ENCODE peak calls at places on chromosomes 16 and 17, in seven cellular contexts. I is CD8-positive, alpha-beta memory T cell; P is colonic mucosa; L is tibial artery; A is caudate nucleus; T is DND-41; X is fibroblast of lung. G is an unnamed sample.

GRCh38 chr17:20189322-20189721 is 180.2 kb downstream of the SPECC1 start:
- DNase-seq in T (no peak), X (no peak), P (no peak), A (peak), I (no peak), L (no peak), G (peak)

GRCh38 chr16:80974649-80975376 is 31.9 kb downstream of the CMC2 start:
- DNase-seq in A (no peak), I (no peak), L (no peak), X (peak), T (no peak), P (no peak), G (no peak)

GRCh38 chr17:61015966-61016365 is 338.3 kb downstream of the BCAS3 start:
- DNase-seq in A (no peak), P (no peak), L (no peak), T (no peak), I (no peak), X (peak), G (no peak)

GRCh38 chr16:1499756-1500464 is 6.8 kb downstream of the TELO2 start:
- DNase-seq in I (no peak), T (no peak), A (no peak), X (no peak), L (no peak), P (no peak), G (no peak)

GRCh38 chr17:64320613-64321553 is 57.8 kb upstream of the TEX2 start:
- DNase-seq in T (peak), I (peak), A (peak), P (peak), L (peak), X (peak), G (peak)

GRCh38 chr17:82909322-82909904 is 69.6 kb upstream of the ZNF750 start:
- DNase-seq in P (no peak), L (no peak), T (no peak), I (peak), A (peak), X (no peak), G (no peak)

GRCh38 chr17:75181608-75182318 is 996 bp downstream of the SUMO2 start:
- DNase-seq in P (peak), I (peak), T (peak), L (peak), A (no peak), X (peak), G (peak)

GRCh38 chr16:73172621-73173312 is 124.8 kb upstream of the ZFHX3 start:
- DNase-seq in T (no peak), X (peak), I (no peak), P (peak), A (peak), L (peak), G (peak)

GRCh38 chr16:79628501-79628975 is 28.0 kb upstream of the MAF start:
- DNase-seq in T (no peak), P (no peak), I (peak), L (no peak), X (peak), A (no peak), G (no peak)

GRCh38 chr16:75116081-75116910 is at the start of gene LDHD:
- DNase-seq in P (peak), L (peak), I (no peak), A (peak), T (no peak), X (peak), G (peak)

GRCh38 chr17:19386276-19386863 is 620 bp downstream of the MFAP4 start:
- DNase-seq in I (no peak), P (no peak), X (peak), T (no peak), A (no peak), L (peak), G (no peak)

GRCh38 chr17:29257756-29258155 is 11.1 kb downstream of the CRYBA1 start:
- DNase-seq in A (no peak), L (no peak), T (no peak), P (no peak), X (peak), I (no peak), G (no peak)

GRCh38 chr16:47507701-47508100 is 46.6 kb downstream of the PHKB start:
- DNase-seq in I (no peak), X (peak), P (no peak), L (no peak), T (no peak), A (no peak), G (no peak)

GRCh38 chr16:24493859-24494258 is 45.5 kb upstream of the RBBP6 start:
- DNase-seq in L (no peak), T (no peak), P (no peak), X (no peak), A (peak), I (no peak), G (no peak)

GRCh38 chr16:70691223-70692129 is 5.6 kb upstream of the MTSS2 start:
- DNase-seq in T (no peak), L (peak), I (no peak), X (peak), P (peak), A (peak), G (no peak)

GRCh38 chr17:80252871-80253270 is 7.8 kb upstream of the RNF213 start:
- DNase-seq in P (peak), T (peak), X (peak), A (no peak), I (peak), L (no peak), G (peak)

GRCh38 chr16:83785455-83785854 is 22.3 kb upstream of the HSBP1 start:
- DNase-seq in L (no peak), I (no peak), X (no peak), P (no peak), A (no peak), T (no peak), G (no peak)

GRCh38 chr16:81975637-81976036 is 35.6 kb downstream of the SDR42E1 start:
- DNase-seq in T (no peak), X (no peak), P (no peak), A (no peak), L (no peak), I (no peak), G (no peak)

GRCh38 chr16:27999687-28000086 is 63.8 kb downstream of the GSG1L start:
- DNase-seq in I (no peak), X (no peak), A (no peak), L (no peak), P (no peak), T (no peak), G (no peak)

GRCh38 chr16:3510410-3510809 is 9.6 kb downstream of the CLUAP1 start:
- DNase-seq in A (no peak), T (no peak), I (no peak), X (no peak), L (peak), P (no peak), G (no peak)

GRCh38 chr16:70701998-70702397 is 16.1 kb upstream of the MTSS2 start:
- DNase-seq in P (no peak), A (no peak), T (no peak), X (no peak), L (no peak), I (no peak), G (no peak)

GRCh38 chr17:64702815-64703214 is 40.7 kb upstream of the SMURF2 start:
- DNase-seq in A (no peak), L (no peak), I (no peak), T (no peak), X (no peak), P (no peak), G (no peak)

GRCh38 chr16:1102333-1102700 is 6.3 kb upstream of the C1QTNF8 start:
- DNase-seq in I (no peak), T (no peak), A (no peak), L (no peak), P (no peak), X (no peak), G (no peak)

GRCh38 chr17:52181842-52182241 is 23.3 kb upstream of the CA10 start:
- DNase-seq in I (no peak), X (no peak), A (no peak), T (no peak), P (no peak), L (no peak), G (no peak)

GRCh38 chr17:20278805-20279204 is 188.5 kb downstream of the LGALS9B start:
- DNase-seq in A (no peak), I (no peak), T (no peak), X (no peak), L (no peak), P (no peak), G (no peak)

GRCh38 chr17:79075433-79075805 is 795 bp downstream of the ENGASE start:
- DNase-seq in P (no peak), L (no peak), A (no peak), X (no peak), T (peak), I (no peak), G (peak)
- H3K27ac ChIP-seq in P (peak), L (peak), A (peak), X (peak), T (no peak), I (peak), G (peak)

DNA sequence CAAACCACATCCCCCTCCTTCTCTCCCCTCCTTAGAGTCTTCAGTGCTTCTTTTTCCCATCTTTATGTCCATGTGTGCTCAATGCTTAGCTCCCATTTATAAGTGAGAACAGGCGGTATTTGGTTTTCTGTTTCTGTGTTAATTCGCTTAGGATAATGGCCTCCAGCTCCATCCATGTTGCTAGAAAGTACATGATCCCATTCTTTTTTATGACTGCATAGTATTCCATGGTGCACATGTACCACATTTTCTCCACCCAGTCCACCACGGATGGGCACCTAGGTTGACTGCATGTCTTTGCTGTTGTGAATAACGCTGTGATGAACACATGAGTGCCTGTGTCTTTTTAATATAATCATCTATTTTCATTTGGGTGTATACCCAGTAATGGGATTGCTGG is 44.3 kb downstream of the SLC39A11 start:
- DNase-seq in P (no peak), X (no peak), I (no peak), L (no peak), T (no peak), A (no peak), G (no peak)
- H3K27ac ChIP-seq in P (no peak), X (no peak), I (no peak), L (no peak), T (no peak), A (no peak), G (no peak)

GRCh38 chr16:88920618-88921602 is 54.5 kb upstream of the PABPN1L start:
- DNase-seq in T (no peak), A (no peak), L (no peak), P (peak), I (no peak), X (peak), G (no peak)
- H3K27ac ChIP-seq in T (no peak), A (no peak), L (no peak), P (peak), I (no peak), X (no peak), G (peak)

DNA sequence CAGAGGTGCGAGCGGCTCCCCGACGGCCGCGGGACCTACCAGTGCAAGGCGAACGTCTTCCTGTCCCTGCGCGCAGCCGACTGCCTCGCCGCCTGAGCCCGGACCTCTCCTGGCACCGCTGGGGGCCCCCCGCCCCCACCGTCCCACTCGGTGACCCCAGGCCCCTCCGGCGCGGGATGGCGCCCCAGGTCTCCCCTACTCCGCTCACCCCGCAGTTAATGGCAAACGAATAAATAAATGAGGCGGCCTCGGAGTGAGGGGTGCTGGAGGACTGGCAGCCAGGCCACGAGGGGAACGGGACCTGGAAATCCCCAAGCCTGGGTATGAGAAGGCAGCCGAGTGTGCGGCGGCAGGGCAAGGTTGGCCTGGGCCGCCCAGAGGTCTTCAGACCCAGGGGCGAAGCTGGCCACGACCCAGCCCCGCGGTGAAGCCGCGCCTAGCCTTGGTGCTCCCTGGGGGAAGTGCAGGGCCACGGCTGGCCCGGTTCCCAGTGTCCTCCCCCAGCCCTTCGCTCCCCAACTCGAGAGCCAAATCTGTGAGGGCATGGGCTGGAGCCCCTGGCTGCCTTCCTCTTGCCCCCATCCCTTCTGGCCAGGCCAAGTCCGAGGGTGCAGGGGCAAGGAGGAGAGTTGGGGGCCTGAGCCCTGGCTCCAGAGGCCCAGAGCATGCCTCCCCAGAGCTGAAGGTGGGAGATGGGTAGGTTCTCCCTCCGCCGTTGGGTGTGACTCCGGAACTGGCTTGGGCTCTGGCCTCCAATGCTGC is 796 bp downstream of the NPB start:
- DNase-seq in T (no peak), P (no peak), A (no peak), I (no peak), X (no peak), L (peak), G (no peak)
- H3K27ac ChIP-seq in T (no peak), P (no peak), A (no peak), I (no peak), X (no peak), L (peak), G (no peak)

GRCh38 chr17:77424585-77425344 is 284.0 kb downstream of the SEC14L1 start:
- DNase-seq in A (peak), P (peak), T (no peak), X (peak), I (no peak), L (peak), G (no peak)

GRCh38 chr17:77421635-77421982 is 280.8 kb downstream of the SEC14L1 start:
- DNase-seq in I (no peak), A (no peak), X (no peak), L (no peak), P (no peak), T (no peak), G (no peak)

GRCh38 chr17:77422104-77422782 is 281.5 kb downstream of the SEC14L1 start:
- DNase-seq in I (no peak), A (no peak), X (no peak), T (no peak), L (no peak), P (no peak), G (no peak)

GRCh38 chr17:77425791-77426641 is 285.2 kb downstream of the SEC14L1 start:
- DNase-seq in T (no peak), X (peak), L (peak), A (no peak), P (no peak), I (no peak), G (no peak)

GRCh38 chr17:77423589-77424451 is 283.1 kb downstream of the SEC14L1 start:
- DNase-seq in P (peak), I (no peak), T (no peak), A (peak), X (peak), L (peak), G (no peak)
- H3K27ac ChIP-seq in P (peak), I (no peak), T (peak), A (peak), X (peak), L (peak), G (no peak)

GRCh38 chr17:31052187-31052889 is 42.4 kb upstream of the NF1 start:
- DNase-seq in A (no peak), I (no peak), T (no peak), X (peak), P (no peak), L (peak), G (no peak)
- H3K27ac ChIP-seq in A (no peak), I (no peak), T (no peak), X (peak), P (no peak), L (peak), G (peak)